ENCODE peak calls at places on chromosome 3, in ten cellular contexts. S is GM12878, J is uterus, O is body of pancreas, G is stomach, Y is lower leg skin, M is thyroid gland, I is HepG2, C is tibial nerve, N is Peyer's patch. P is an unnamed sample.

GRCh38 chr3:38689346-38689745 is 39.9 kb upstream of the SCN5A start:
- DNase-seq in S (no peak), J (no peak), O (no peak), G (no peak), Y (no peak), M (no peak), I (no peak), C (no peak), N (no peak), P (no peak)

GRCh38 chr3:142976621-142977398 is 13.3 kb upstream of the PAQR9 start:
- DNase-seq in S (no peak), J (peak; percentile 68), O (peak; percentile 77), G (peak; percentile 72), Y (peak; percentile 58), M (peak; percentile 18), I (peak; percentile 76), C (no peak), N (peak; percentile 63), P (peak; percentile 28)

GRCh38 chr3:129593595-129594339 is 12.7 kb downstream of the PLXND1 start:
- DNase-seq in S (no peak), J (no peak), O (no peak), G (no peak), Y (no peak), M (no peak), I (peak; percentile 95), C (no peak), N (peak; percentile 75), P (no peak)

GRCh38 chr3:132545471-132545870 is 51.6 kb upstream of the ACKR4 start:
- DNase-seq in S (no peak), J (no peak), O (no peak), G (no peak), Y (no peak), M (no peak), I (no peak), C (no peak), N (no peak), P (no peak)

GRCh38 chr3:55491296-55491816 is 4.2 kb upstream of the WNT5A start:
- DNase-seq in S (no peak), J (peak; percentile 58), O (no peak), G (no peak), Y (no peak), M (no peak), I (no peak), C (no peak), N (no peak), P (no peak)

GRCh38 chr3:142796823-142797222 is 73.0 kb downstream of the TRPC1 start:
- DNase-seq in S (no peak), J (no peak), O (no peak), G (no peak), Y (no peak), M (no peak), I (no peak), C (no peak), N (no peak), P (no peak)

GRCh38 chr3:98657429-98657828 is 64.0 kb upstream of the CPOX start:
- DNase-seq in S (no peak), J (no peak), O (peak; percentile 40), G (peak; percentile 70), Y (no peak), M (peak; percentile 44), I (no peak), C (no peak), N (peak; percentile 48), P (no peak)

GRCh38 chr3:80087769-80088168 is 320.0 kb upstream of the ROBO1 start:
- DNase-seq in S (no peak), J (no peak), O (no peak), G (no peak), Y (no peak), M (no peak), I (no peak), C (no peak), N (no peak), P (no peak)

GRCh38 chr3:11530153-11530721 is 113.5 kb downstream of the VGLL4 start:
- DNase-seq in S (no peak), J (no peak), O (no peak), G (no peak), Y (no peak), M (peak; percentile 87), I (peak; percentile 41), C (no peak), N (no peak), P (no peak)

GRCh38 chr3:45112939-45113338 is 33.2 kb downstream of the CDCP1 start:
- DNase-seq in S (no peak), J (peak; percentile 47), O (no peak), G (no peak), Y (peak; percentile 56), M (no peak), I (no peak), C (no peak), N (no peak), P (no peak)

GRCh38 chr3:45113625-45114050 is 32.5 kb downstream of the CDCP1 start:
- DNase-seq in S (no peak), J (no peak), O (peak; percentile 48), G (peak; percentile 57), Y (no peak), M (no peak), I (no peak), C (no peak), N (no peak), P (no peak)

GRCh38 chr3:45106874-45107273 is 39.3 kb downstream of the CDCP1 start:
- DNase-seq in S (no peak), J (no peak), O (no peak), G (no peak), Y (no peak), M (no peak), I (no peak), C (no peak), N (no peak), P (no peak)

GRCh38 chr3:45109736-45110135 is 36.4 kb downstream of the CDCP1 start:
- DNase-seq in S (no peak), J (no peak), O (no peak), G (no peak), Y (no peak), M (no peak), I (no peak), C (no peak), N (no peak), P (no peak)

GRCh38 chr3:45110185-45110833 is 35.9 kb downstream of the CDCP1 start:
- DNase-seq in S (no peak), J (no peak), O (no peak), G (no peak), Y (no peak), M (no peak), I (peak; percentile 53), C (no peak), N (peak; percentile 80), P (no peak)
- TF ChIP-seq POLR2A in S (no peak), J (no peak), O (no peak), G (no peak), Y (no peak), M (no peak), I (no peak), C (no peak), N (peak; percentile 34), P (no peak)

GRCh38 chr3:191894406-191894805 is 433.4 kb downstream of the PYDC2 start:
- DNase-seq in S (no peak), J (no peak), O (no peak), G (no peak), Y (no peak), M (no peak), I (no peak), C (no peak), N (no peak), P (no peak)
- TF ChIP-seq CTCF in S (no peak), J (no peak), O (no peak), G (no peak), Y (no peak), M (no peak), I (no peak), C (no peak), N (no peak), P (no peak)

GRCh38 chr3:122576174-122576940 is 1.1 kb upstream of the PARP15 start:
- DNase-seq in S (peak; percentile 100), J (no peak), O (no peak), G (no peak), Y (no peak), M (no peak), I (no peak), C (no peak), N (peak; percentile 70), P (no peak)

GRCh38 chr3:122581622-122582021 is 4.2 kb downstream of the PARP15 start:
- DNase-seq in S (no peak), J (no peak), O (no peak), G (no peak), Y (no peak), M (no peak), I (no peak), C (no peak), N (no peak), P (no peak)

GRCh38 chr3:122572940-122573412 is 4.5 kb upstream of the PARP15 start:
- DNase-seq in S (peak; percentile 77), J (no peak), O (no peak), G (peak; percentile 34), Y (no peak), M (peak; percentile 15), I (peak; percentile 88), C (no peak), N (peak; percentile 65), P (no peak)

GRCh38 chr3:122578110-122578740 is 775 bp downstream of the PARP15 start:
- DNase-seq in S (no peak), J (no peak), O (no peak), G (no peak), Y (no peak), M (no peak), I (no peak), C (no peak), N (no peak), P (no peak)

DNA sequence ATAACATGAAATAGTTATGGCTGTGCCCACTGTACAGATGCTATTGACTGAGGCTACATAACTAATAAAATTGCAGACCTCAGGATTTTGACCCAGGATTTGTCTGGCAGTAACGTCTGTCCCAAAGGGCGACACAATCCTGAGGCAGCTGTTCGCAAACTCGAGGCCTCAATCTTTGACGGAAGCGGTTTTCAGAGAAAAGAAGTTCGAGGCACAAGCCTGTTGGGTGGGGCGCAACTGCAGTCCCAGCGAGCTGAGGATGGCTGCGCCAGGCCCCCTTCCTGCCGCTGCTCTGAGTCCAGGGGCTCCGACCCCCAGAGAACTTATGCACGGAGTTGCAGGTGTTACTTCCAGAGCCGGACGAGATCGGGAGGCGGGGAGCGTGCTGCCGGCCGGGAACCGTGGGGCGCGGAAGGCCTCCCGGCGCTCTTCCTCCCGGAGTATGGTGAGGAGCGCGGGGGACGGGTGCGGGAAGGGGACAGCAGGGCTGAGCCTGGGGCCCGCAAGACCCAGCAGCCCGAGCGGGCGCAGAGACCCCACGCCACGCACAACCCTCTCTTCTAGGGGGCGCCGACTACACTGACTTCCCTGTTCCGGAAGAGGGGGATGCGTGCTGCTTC is at the start of gene PARP15:
- DNase-seq in S (no peak), J (no peak), O (no peak), G (no peak), Y (no peak), M (no peak), I (no peak), C (no peak), N (peak; percentile 74), P (no peak)
- TF ChIP-seq POLR2A in S (peak; percentile 81), J (no peak), O (no peak), G (no peak), Y (no peak), M (no peak), I (no peak), C (no peak), N (no peak), P (no peak)

DNA sequence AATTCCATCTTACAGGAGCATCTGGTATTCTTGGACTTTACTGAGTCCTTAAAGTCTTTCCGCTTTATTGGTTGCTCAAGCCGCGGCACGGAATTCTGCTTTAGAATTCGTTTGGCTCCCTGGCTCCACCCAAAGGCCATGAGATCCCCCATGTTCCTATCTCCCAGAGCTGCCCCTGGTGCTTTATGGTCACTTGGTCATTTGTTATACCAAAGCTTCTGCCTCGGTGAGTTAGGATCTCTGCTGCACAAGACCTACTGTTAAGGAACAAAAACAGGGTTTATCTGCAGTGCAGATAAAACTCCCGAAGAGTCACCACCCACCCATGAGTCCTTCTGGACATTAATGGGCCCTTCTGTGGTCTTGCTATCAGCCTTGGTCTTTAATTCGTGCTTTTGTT is 89.3 kb upstream of the UMPS start:
- DNase-seq in S (no peak), J (no peak), O (no peak), G (no peak), Y (no peak), M (peak; percentile 59), I (no peak), C (no peak), N (no peak), P (no peak)
- TF ChIP-seq CTCF in S (no peak), J (no peak), O (no peak), G (no peak), Y (no peak), M (no peak), I (no peak), C (no peak), N (no peak), P (no peak)